ENCODE peak calls at places on chromosomes 5 and 9, in five cellular contexts. T is GM06990, E is endodermal cell, C is IMR-90, V is BE2C. M is an unnamed sample.

GRCh38 chr5:83718936-83719495 is 1.6 kb downstream of the HAPLN1 start:
- DNase-seq in T (no peak), E (no peak), C (no peak), V (peak; percentile 25), M (no peak)

GRCh38 chr9:19074836-19075235 is 25.6 kb downstream of the RRAGA start:
- DNase-seq in T (no peak), E (no peak), C (peak; percentile 22), V (no peak), M (no peak)

GRCh38 chr5:180390441-180391190 is 37.5 kb upstream of the GFPT2 start:
- DNase-seq in T (no peak), E (peak; percentile 58), C (no peak), V (no peak), M (peak; percentile 67)

GRCh38 chr5:78647411-78647818 is 1.2 kb downstream of the LHFPL2 start:
- DNase-seq in T (peak; percentile 39), E (peak; percentile 68), C (peak; percentile 47), V (no peak), M (peak; percentile 46)

GRCh38 chr9:89312154-89312616 is 1.2 kb downstream of the CKS2 start:
- DNase-seq in T (no peak), E (no peak), C (no peak), V (no peak), M (no peak)

GRCh38 chr5:171681667-171682066 is 104.0 kb upstream of the SMIM23 start:
- DNase-seq in T (no peak), E (no peak), C (peak; percentile 26), V (no peak), M (no peak)

GRCh38 chr9:98986866-98987653 is 43.4 kb downstream of the COL15A1 start:
- DNase-seq in T (no peak), E (peak; percentile 26), C (no peak), V (no peak), M (no peak)

GRCh38 chr9:124749811-124750210 is 21.3 kb downstream of the NR6A1 start:
- DNase-seq in T (no peak), E (no peak), C (peak; percentile 82), V (no peak), M (no peak)

GRCh38 chr9:136614372-136614922 is 48.3 kb upstream of the EGFL7 start:
- DNase-seq in T (no peak), E (no peak), C (peak; percentile 89), V (no peak), M (no peak)

GRCh38 chr5:141732417-141732816 is 50.4 kb upstream of the ARAP3 start:
- DNase-seq in T (no peak), E (no peak), C (no peak), V (peak; percentile 84), M (no peak)

GRCh38 chr9:98570663-98571440 is 137.9 kb downstream of the GABBR2 start:
- DNase-seq in T (no peak), E (peak; percentile 72), C (no peak), V (no peak), M (peak; percentile 73)

GRCh38 chr5:94791787-94792186 is 173.3 kb downstream of the SLF1 start:
- DNase-seq in T (peak; percentile 13), E (no peak), C (no peak), V (no peak), M (no peak)

GRCh38 chr9:129111762-129112151 is 542 bp downstream of the PTPA start:
- DNase-seq in T (peak; percentile 69), E (peak; percentile 77), C (peak; percentile 45), V (peak; percentile 44), M (peak; percentile 87)

GRCh38 chr9:129111143-129111761 is at the start of gene PTPA:
- DNase-seq in T (peak; percentile 95), E (peak; percentile 93), C (peak; percentile 85), V (peak; percentile 92), M (peak; percentile 98)

GRCh38 chr9:129110740-129111142 is at the start of gene CRAT:
- DNase-seq in T (peak; percentile 93), E (peak; percentile 99), C (peak; percentile 90), V (peak; percentile 100), M (peak; percentile 100)

GRCh38 chr9:129109952-129110739 is 447 bp downstream of the CRAT start:
- DNase-seq in T (no peak), E (no peak), C (peak; percentile 28), V (peak; percentile 31), M (peak; percentile 86)

GRCh38 chr9:129113645-129114304 is 2.6 kb downstream of the PTPA start:
- DNase-seq in T (no peak), E (no peak), C (no peak), V (no peak), M (no peak)
- H3K4me3 ChIP-seq in T (no peak overlapping the region), E (no peak overlapping the region), C (no peak overlapping the region), V (no peak overlapping the region), M (no peak overlapping the region)

GRCh38 chr9:133752739-133753446 is 14.7 kb upstream of the SARDH start:
- DNase-seq in T (no peak), E (no peak), C (no peak), V (no peak), M (no peak)

GRCh38 chr9:133754187-133754586 is 16.0 kb upstream of the SARDH start:
- DNase-seq in T (no peak), E (no peak), C (no peak), V (no peak), M (peak; percentile 14)

GRCh38 chr9:133747309-133747708 is 9.2 kb upstream of the SARDH start:
- DNase-seq in T (no peak), E (no peak), C (no peak), V (no peak), M (no peak)

DNA sequence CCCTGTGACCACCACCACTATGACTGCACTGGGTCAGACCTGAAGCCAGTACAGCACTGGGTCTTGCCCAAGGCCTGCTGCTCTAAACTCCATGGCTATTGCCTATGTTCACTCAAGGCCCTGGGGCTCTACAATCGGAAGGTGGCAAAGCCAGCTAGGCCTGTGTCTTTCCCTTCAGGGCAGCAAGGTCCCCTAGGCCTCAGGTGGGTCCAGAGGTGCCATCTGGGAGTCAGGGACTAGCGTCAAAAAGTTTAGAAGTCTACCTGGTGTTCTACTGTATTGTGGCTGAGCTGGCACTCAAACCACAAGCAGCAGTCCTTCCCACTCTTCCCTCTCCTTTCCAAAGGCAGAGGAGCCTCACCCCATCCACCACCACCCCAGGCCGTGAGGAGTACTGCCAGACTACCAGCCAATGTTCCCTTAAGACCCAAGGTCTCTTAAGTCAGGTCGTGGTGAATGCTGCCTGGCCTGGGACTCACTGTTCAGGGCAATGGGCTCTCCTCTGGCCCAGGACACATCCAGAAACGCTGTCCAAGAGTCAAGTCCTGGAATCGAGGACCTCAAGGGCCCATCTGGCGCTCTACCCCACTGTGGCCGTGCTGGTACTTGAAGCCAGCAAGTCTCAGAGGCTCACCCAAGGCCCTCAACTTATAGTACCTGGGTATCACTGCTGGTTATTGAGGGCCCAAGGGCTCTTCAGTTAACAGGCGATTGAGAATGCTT is 12.9 kb upstream of the SARDH start:
- DNase-seq in T (no peak), E (no peak), C (no peak), V (no peak), M (no peak)
- H3K27me3 ChIP-seq in T (no peaks in the 10 kb centered on the region), E (no peaks in the 10 kb centered on the region), C (peaks cover 4% of the 10 kb centered on the region), V (no peaks in the 10 kb centered on the region), M (no peaks in the 10 kb centered on the region)

DNA sequence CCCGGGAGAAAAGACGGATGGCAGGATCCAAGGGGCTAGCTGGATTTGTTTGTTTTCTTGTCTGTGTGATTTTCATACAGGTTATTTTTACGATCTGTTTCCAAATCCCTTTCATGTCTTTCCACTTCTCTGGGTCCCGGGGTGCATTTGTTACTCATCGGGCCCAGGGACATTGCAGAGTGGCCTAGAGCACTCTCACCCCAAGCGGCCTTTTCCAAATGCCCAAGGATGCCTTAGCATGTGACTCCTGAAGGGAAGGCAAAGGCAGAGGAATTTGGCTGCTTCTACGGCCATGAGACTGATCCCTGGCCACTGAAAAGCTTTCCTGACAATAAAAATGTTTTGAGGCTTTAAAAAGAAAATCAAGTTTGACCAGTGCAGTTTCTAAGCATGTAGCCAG is 94.2 kb downstream of the SYK start:
- DNase-seq in T (no peak), E (peak; percentile 28), C (no peak), V (no peak), M (no peak)
- H3K36me3 ChIP-seq in T (peaks cover 1% of the 10 kb centered on the region), E (no peaks in the 10 kb centered on the region), C (no peaks in the 10 kb centered on the region), V (no peaks in the 10 kb centered on the region), M (no peaks in the 10 kb centered on the region)

DNA sequence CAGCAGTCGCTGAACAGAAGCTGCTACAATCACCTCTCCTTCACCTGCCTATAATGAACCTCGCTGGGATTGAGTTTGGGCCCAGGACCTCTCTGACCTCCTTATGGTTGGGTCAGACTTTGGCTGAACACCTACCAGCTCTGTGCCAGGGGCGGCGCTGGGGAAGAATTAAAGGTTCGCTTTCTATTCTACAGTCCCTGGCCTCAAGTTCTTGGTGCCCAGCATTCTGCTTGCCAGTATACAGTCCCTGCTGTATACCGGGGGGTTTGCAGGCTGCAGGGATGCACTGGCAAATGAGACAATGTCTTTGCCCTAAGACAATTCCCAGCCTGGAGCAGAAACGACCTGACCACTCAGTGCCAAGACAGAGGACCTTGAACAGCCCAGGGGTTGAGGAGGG is 930 bp upstream of the STRBP start:
- DNase-seq in T (no peak), E (no peak), C (no peak), V (no peak), M (no peak)
- H3K4me3 ChIP-seq in T (peak overlapping the region; percentile 66), E (peak overlapping the region; percentile 87), C (no peak overlapping the region), V (peak overlapping the region; percentile 85), M (peak overlapping the region; percentile 53)

DNA sequence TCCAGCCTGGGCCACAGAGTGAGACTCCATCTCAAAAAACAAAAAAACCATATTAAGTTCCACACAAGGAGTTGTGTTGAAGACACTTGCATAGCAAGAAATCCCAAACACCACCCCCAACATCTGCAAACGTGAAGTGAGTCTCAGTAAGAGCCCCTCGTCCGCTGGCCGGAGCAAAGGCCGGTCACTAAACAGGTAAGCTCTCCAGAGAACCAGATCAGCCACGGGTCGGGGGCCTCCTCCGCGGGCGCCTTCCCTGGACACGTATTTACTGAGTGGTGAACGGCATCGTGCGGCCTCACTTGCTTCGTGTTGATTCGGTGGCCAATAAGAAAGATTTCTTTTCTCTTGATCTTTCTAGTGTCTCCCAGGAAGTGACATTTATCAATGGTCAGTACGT is 93.6 kb downstream of the MRPL36 start:
- DNase-seq in T (no peak), E (no peak), C (no peak), V (no peak), M (peak; percentile 32)
- H3K27me3 ChIP-seq in T (peaks cover 2% of the 10 kb centered on the region), E (no peaks in the 10 kb centered on the region), C (peaks cover 5% of the 10 kb centered on the region), V (peaks cover 4% of the 10 kb centered on the region), M (peaks cover 2% of the 10 kb centered on the region)

GRCh38 chr5:93632327-93632726 is 49.3 kb downstream of the NR2F1 start:
- DNase-seq in T (no peak), E (no peak), C (peak; percentile 57), V (no peak), M (no peak)
- H3K36me3 ChIP-seq in T (no peaks in the 10 kb centered on the region), E (no peaks in the 10 kb centered on the region), C (no peaks in the 10 kb centered on the region), V (no peaks in the 10 kb centered on the region), M (no peaks in the 10 kb centered on the region)

DNA sequence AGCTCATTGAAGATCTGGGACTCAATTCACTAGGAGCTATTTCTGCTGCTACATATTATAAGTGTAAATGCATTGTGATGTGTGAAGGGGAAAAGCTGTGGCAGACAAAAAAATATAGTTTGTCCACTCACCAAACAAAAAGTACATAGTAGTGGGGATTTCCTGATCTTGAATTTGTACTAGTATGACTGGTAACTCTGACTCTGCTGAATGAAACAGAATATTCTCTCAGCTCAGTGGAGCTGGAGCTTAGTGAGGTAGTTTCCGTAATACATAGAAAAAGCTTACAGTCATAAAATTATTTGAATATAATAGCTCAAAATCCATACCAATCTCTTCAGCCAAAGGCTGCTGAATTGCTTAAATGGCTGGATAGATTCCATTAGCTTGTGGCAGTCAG is 455.6 kb upstream of the CD180 start:
- DNase-seq in T (peak; percentile 33), E (no peak), C (no peak), V (no peak), M (no peak)
- H3K4me3 ChIP-seq in T (no peak overlapping the region), E (no peak overlapping the region), C (no peak overlapping the region), V (no peak overlapping the region), M (no peak overlapping the region)

GRCh38 chr9:95503369-95503768 is 13.4 kb downstream of the PTCH1 start:
- DNase-seq in T (no peak), E (no peak), C (no peak), V (no peak), M (no peak)
- H3K27me3 ChIP-seq in T (no peaks in the 10 kb centered on the region), E (no peaks in the 10 kb centered on the region), C (no peaks in the 10 kb centered on the region), V (no peaks in the 10 kb centered on the region), M (no peaks in the 10 kb centered on the region)

GRCh38 chr9:132346177-132346576 is 8.6 kb downstream of the SETX start:
- DNase-seq in T (no peak), E (no peak), C (no peak), V (no peak), M (no peak)
- H3K36me3 ChIP-seq in T (peaks cover 21% of the 10 kb centered on the region), E (peaks cover 96% of the 10 kb centered on the region), C (peaks cover 60% of the 10 kb centered on the region), V (peaks cover 70% of the 10 kb centered on the region), M (peaks cover 31% of the 10 kb centered on the region)

M was measured in H7.